ENCODE peak calls at places on chromosomes 2 and 18, in nine cellular contexts. G is GDM1; E is CD8-positive, alpha-beta T cell; C is GM12892; B is ascending aorta; H is NCI-H1417; U is iPS-NIHi11; Z is sciatic nerve; I is LHCN-M2. M is an unnamed sample.

GRCh38 chr18:824179-824578 is 12.1 kb upstream of the YES1 start:
- DNase-seq in G (no peak), U (no peak), C (no peak), I (peak; percentile 39), H (no peak), Z (no peak), E (no peak), B (no peak), M (no peak)

GRCh38 chr2:85754313-85755095 is 713 bp downstream of the ATOH8 start:
- DNase-seq in Z (no peak), U (peak; percentile 80), G (no peak), E (peak; percentile 35), H (peak; percentile 76), C (no peak), B (no peak), I (peak; percentile 69), M (no peak)

GRCh38 chr2:218262631-218263586 is 2.1 kb downstream of the GPBAR1 start:
- DNase-seq in H (no peak), G (no peak), I (no peak), Z (no peak), E (no peak), U (no peak), C (no peak), B (no peak), M (no peak)

GRCh38 chr2:118720866-118721265 is 126.6 kb downstream of the EN1 start:
- DNase-seq in H (no peak), Z (no peak), U (no peak), G (no peak), B (no peak), C (no peak), E (no peak), I (no peak), M (no peak)

GRCh38 chr2:197010200-197011020 is 83.9 kb upstream of the PGAP1 start:
- DNase-seq in H (no peak), C (no peak), B (no peak), E (no peak), G (no peak), I (no peak), Z (no peak), U (peak; percentile 12), M (no peak)

GRCh38 chr2:135164431-135164830 is 112.3 kb downstream of the RAB3GAP1 start:
- DNase-seq in I (peak; percentile 71), E (no peak), U (no peak), B (no peak), H (peak; percentile 67), C (no peak), Z (no peak), G (no peak), M (no peak)

GRCh38 chr2:235421618-235422017 is 72.2 kb upstream of the AGAP1 start:
- DNase-seq in C (no peak), U (no peak), E (no peak), Z (no peak), B (no peak), I (no peak), H (no peak), G (no peak), M (no peak)

GRCh38 chr2:8543065-8543411 is 138.8 kb upstream of the ID2 start:
- DNase-seq in I (no peak), G (no peak), H (no peak), U (no peak), E (no peak), Z (peak; percentile 51), B (no peak), C (no peak), M (no peak)

GRCh38 chr2:43302311-43303051 is 76.1 kb upstream of the ZFP36L2 start:
- DNase-seq in U (no peak), H (no peak), B (no peak), G (no peak), C (no peak), E (no peak), Z (no peak), I (no peak), M (no peak)

GRCh38 chr2:241730679-241731293 is 3.6 kb upstream of the D2HGDH start:
- DNase-seq in I (no peak), H (no peak), Z (no peak), U (no peak), G (peak; percentile 20), B (no peak), C (no peak), E (no peak), M (no peak)

GRCh38 chr18:30177056-30177455 is 865.5 kb downstream of the DSC3 start:
- DNase-seq in U (no peak), E (no peak), Z (no peak), G (no peak), H (no peak), B (no peak), C (no peak), I (peak; percentile 60), M (no peak)

GRCh38 chr2:186917866-186918265 is 68.9 kb upstream of the ZSWIM2 start:
- DNase-seq in I (peak; percentile 12), U (no peak), G (no peak), E (no peak), B (no peak), Z (no peak), H (no peak), C (no peak), M (no peak)

GRCh38 chr2:196809260-196809659 is at the start of gene C2orf66:
- DNase-seq in C (no peak), B (no peak), G (no peak), I (no peak), Z (no peak), U (no peak), E (no peak), H (no peak), M (no peak)

M was measured in DMS153.